ENCODE peak calls at places on chromosomes 5 and 9, in six cellular contexts. T, F, X, L, Z and H are unnamed samples.

GRCh38 chr9:36486933-36487481 is 85.7 kb upstream of the MELK start:
- DNase-seq in T (no peak), F (peak), X (peak), L (no peak), Z (peak), H (peak)

GRCh38 chr9:110444911-110445310 is 107.2 kb upstream of the TXNDC8 start:
- DNase-seq in T (no peak), F (no peak), X (no peak), L (no peak), Z (no peak), H (no peak)

GRCh38 chr5:103569313-103570060 is 6.9 kb upstream of the NUDT12 start:
- DNase-seq in T (no peak), F (no peak), X (no peak), L (no peak), Z (peak), H (no peak)

GRCh38 chr5:143106175-143106574 is 297.3 kb downstream of the NR3C1 start:
- DNase-seq in T (no peak), F (no peak), X (peak), L (peak), Z (peak), H (no peak)

GRCh38 chr9:89311346-89312153 is 555 bp downstream of the CKS2 start:
- DNase-seq in T (no peak), F (peak), X (no peak), L (no peak), Z (no peak), H (no peak)

GRCh38 chr5:175887463-175887862 is 16.1 kb downstream of the CPLX2 start:
- DNase-seq in T (no peak), F (no peak), X (no peak), L (no peak), Z (no peak), H (no peak)

GRCh38 chr5:121693864-121694263 is 157.8 kb upstream of the FTMT start:
- DNase-seq in T (no peak), F (no peak), X (no peak), L (no peak), Z (peak), H (no peak)

GRCh38 chr9:69323886-69324285 is 1.1 kb upstream of the ENTREP1 start:
- DNase-seq in T (no peak), F (no peak), X (no peak), L (no peak), Z (no peak), H (no peak)

GRCh38 chr9:36191696-36192095 is 975 bp downstream of the CLTA start:
- DNase-seq in T (no peak), F (no peak), X (no peak), L (no peak), Z (no peak), H (no peak)

GRCh38 chr5:38453506-38453905 is 102.9 kb downstream of the LIFR start:
- DNase-seq in T (peak), F (no peak), X (no peak), L (no peak), Z (no peak), H (no peak)

GRCh38 chr5:10689391-10690081 is 71.5 kb downstream of the DAP start:
- DNase-seq in T (no peak), F (no peak), X (no peak), L (no peak), Z (peak), H (no peak)

GRCh38 chr9:18668944-18669343 is 195.0 kb downstream of the ADAMTSL1 start:
- DNase-seq in T (no peak), F (no peak), X (no peak), L (no peak), Z (peak), H (no peak)

GRCh38 chr9:77731930-77732329 is 83.8 kb upstream of the GNA14 start:
- DNase-seq in T (peak), F (peak), X (no peak), L (no peak), Z (no peak), H (no peak)

GRCh38 chr9:2159521-2160417 is 144.6 kb downstream of the SMARCA2 start:
- DNase-seq in T (no peak), F (no peak), X (no peak), L (no peak), Z (peak), H (no peak)

GRCh38 chr9:90189306-90189705 is 453.3 kb downstream of the DIRAS2 start:
- DNase-seq in T (peak), F (no peak), X (no peak), L (no peak), Z (no peak), H (no peak)

GRCh38 chr9:20237686-20238085 is 384.6 kb downstream of the MLLT3 start:
- DNase-seq in T (no peak), F (no peak), X (no peak), L (no peak), Z (no peak), H (no peak)

GRCh38 chr9:21452681-21453080 is 12.4 kb downstream of the IFNA1 start:
- DNase-seq in T (no peak), F (no peak), X (no peak), L (no peak), Z (no peak), H (no peak)

GRCh38 chr9:21450733-21451394 is 10.6 kb downstream of the IFNA1 start:
- DNase-seq in T (no peak), F (no peak), X (no peak), L (no peak), Z (peak), H (no peak)

GRCh38 chr9:21454149-21454548 is 13.9 kb downstream of the IFNA1 start:
- DNase-seq in T (no peak), F (no peak), X (no peak), L (no peak), Z (no peak), H (no peak)

DNA sequence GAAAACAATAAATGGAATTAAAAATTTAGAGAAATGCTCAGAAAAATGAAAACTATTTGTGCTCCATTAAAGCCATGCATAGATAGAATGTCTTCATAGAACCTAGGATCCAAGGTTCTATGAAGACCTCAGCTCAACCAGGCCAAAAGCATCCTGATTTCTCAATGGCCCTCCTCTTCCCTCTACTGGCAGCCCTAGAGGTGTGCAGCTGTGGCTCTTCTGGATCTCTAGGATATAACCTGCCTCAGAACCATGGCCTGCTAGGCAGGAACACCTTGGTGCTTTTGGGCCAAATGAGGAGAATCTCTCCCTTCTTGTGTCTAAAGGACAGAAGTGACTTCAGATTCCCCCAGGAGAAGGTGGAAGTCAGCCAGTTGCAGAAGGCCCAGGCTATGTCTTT is 15.1 kb downstream of the IFNA1 start:
- DNase-seq in T (no peak), F (peak), X (no peak), L (no peak), Z (peak), H (no peak)
- TF ChIP-seq CTCF in T (peak), F (peak), X (no peak), L (peak), Z (peak), H (peak)

DNA sequence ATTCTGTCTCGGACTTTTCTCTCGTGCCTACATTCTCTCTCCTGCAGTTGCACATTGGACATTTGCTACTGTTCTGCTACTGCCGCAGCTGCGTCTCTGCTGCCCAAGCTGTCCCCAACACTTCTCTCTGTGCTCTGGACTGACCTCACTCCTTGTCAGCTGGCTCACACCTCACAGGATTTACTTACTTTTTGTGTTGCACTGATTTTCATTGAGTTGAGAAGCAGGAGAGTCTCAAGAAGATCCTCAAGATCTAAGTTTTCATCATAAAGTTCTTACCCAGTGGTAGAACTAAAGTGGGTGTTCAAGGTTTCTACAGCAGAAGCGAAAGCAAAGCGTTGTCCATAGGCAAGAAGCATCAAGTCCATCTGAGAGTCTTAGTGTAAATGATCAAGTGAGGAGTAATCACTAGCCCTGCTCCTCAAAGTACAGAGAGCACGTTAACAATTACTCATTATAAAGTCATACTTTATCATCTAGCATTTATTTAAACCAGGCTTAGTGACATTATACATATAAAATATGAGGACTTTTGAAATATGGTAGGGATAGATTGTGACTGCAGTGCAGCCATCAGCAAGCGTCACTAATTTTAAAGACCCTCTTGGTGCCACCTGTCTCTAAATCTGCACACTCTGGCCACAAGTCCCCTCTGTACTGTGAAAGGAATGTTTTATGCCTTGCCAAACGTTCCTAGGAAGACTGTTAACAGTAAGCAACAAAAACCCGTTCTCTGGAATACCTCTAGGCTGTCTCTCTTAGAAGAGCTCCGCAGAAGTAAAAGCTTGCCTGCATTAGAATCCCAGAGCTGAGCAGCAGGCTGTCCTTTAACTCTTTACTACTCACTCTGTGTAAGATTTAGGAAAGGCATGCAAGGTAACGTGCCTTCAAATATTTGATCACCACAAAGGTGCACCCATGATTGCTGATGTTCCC is 53.6 kb upstream of the C9orf72 start:
- DNase-seq in T (no peak), F (no peak), X (no peak), L (no peak), Z (no peak), H (no peak)
- H3K27ac ChIP-seq in T (no peak), F (no peak), X (no peak), L (no peak), Z (no peak), H (no peak)

GRCh38 chr5:31531543-31531887 is 378 bp downstream of the DROSHA start:
- DNase-seq in T (no peak), F (peak), X (peak), L (no peak), Z (peak), H (peak)

GRCh38 chr5:31530541-31531265 is 1.2 kb downstream of the DROSHA start:
- DNase-seq in T (no peak), F (no peak), X (no peak), L (no peak), Z (no peak), H (no peak)

GRCh38 chr5:31534527-31535046 is 2.5 kb downstream of the C5orf22 start:
- DNase-seq in T (no peak), F (no peak), X (no peak), L (no peak), Z (peak), H (no peak)

GRCh38 chr5:31536873-31537272 is 4.8 kb downstream of the C5orf22 start:
- DNase-seq in T (no peak), F (no peak), X (no peak), L (no peak), Z (no peak), H (no peak)

DNA sequence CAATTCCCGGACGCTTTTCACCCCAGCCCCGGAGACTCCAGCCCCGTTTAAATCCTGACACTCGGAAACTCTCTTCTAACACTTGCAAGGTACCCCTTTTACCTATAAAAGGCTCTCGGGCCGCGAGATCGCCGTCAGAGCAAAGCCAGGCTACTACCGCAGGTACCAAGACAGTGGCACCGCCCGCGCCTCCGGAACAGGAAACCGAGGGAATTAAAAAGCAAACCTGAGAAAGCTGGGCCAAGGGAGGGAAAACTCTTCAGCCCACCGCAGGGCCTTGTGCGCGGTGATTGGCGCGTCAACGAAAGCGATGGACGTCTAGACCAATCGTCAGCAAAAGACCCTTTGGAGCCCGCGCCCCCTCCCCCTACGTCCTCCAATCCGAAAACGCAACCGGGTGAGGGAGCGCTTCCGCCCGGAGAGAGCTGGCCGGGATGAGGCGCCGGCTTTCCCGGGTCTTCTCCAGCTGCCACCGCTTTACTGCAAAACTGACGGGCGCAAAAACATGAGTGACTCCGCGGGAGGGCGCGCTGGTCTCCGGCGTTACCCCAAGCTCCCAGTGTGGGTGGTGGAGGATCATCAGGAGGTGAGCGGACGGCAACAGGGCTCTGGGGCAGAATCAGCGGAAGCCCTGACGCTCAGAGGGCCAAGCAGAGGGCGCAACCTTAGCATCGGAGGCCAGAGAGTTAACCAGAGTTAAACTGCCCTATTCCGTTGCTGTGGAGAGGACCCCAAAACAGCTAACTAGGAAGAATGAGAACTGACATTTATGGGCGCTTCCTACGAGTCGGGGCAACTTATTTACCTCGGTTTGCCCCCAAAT is at the start of the genes C5orf22 and DROSHA:
- DNase-seq in T (peak), F (peak), X (peak), L (peak), Z (peak), H (peak)
- TF ChIP-seq EP300 in T (no peak), F (no peak), X (no peak), L (no peak), Z (no peak), H (no peak)

GRCh38 chr5:177592010-177592834 is at the start of gene TMED9:
- DNase-seq in T (no peak), F (peak), X (peak), L (peak), Z (peak), H (peak)
- TF ChIP-seq CTCF in T (no peak), F (no peak), X (peak), L (peak), Z (no peak), H (peak)

DNA sequence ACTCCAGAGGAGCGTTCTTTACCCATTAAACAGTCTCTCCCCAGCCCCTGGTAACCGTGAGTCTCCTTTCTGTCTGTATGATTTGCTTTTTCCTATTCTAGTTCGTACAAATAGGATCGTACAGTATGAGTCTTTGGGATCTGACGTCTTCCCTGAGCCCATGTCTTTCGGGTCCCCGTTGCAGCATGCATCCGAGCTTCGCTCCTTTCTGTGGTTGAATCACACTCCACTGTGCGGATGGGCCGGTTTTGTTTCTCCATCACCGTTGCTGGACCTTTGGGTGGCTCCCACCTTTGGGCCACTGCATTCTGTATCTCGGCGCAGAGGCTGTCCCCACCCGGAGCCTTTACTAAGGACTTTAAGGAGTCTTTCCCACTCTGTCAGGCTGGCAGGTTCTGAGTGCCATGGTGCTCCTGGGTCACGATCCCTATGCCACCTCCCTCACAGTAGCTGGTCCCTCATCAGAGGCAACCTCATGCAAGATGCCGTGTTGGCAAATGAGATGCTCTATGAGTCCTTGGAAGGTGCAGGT is 145.7 kb upstream of the COL5A1 start:
- DNase-seq in T (no peak), F (peak), X (no peak), L (no peak), Z (no peak), H (no peak)
- H3K27ac ChIP-seq in T (no peak), F (no peak), X (no peak), L (no peak), Z (no peak), H (no peak)

DNA sequence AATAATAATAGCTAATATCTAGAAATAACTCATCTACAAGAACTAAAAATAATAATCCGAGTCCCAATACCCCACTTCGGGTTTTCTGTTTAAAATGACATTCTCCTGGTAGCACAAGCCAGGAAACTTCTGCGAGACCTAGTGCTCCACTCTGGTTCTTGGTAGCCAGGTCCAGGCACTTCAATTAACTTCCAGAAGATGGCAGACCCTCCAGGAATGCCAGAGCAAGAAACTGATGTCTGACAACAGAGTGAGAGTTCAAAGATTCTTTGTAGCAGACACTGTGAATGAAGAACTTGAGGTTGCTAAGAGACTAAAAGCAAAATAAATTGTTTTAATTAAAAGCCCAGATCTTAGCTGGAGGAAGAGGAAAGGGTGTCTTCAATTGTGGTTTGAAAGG is 1963.3 kb upstream of the CDH9 start:
- DNase-seq in T (no peak), F (no peak), X (no peak), L (no peak), Z (peak), H (no peak)
- TF ChIP-seq EP300 in T (no peak), F (no peak), X (no peak), L (no peak), Z (no peak), H (no peak)